ENCODE peak calls at places on chromosome 20, in nine cellular contexts. J is uterus, Q is tibial nerve, R is right lobe of liver, Y is GM12878, D is IMR-90, B is A549, P is prostate gland, N is heart left ventricle. U is an unnamed sample.

GRCh38 chr20:32585519-32586127 is 490 bp upstream of the NOL4L start:
- DNase-seq in N (no peak), Y (peak; percentile 26), J (no peak), B (no peak), P (no peak), D (no peak), Q (no peak), R (no peak), U (no peak)

GRCh38 chr20:52649727-52650126 is 322.4 kb upstream of the TSHZ2 start:
- DNase-seq in D (no peak), Q (no peak), R (no peak), P (no peak), J (no peak), Y (no peak), B (no peak), N (no peak), U (no peak)

GRCh38 chr20:9590189-9590588 is 75.8 kb downstream of the LAMP5 start:
- DNase-seq in J (no peak), Q (no peak), P (no peak), D (peak; percentile 77), Y (no peak), R (no peak), B (no peak), N (no peak), U (no peak)

GRCh38 chr20:61437280-61438206 is 185.5 kb downstream of the CDH4 start:
- DNase-seq in J (no peak), R (no peak), Q (no peak), Y (no peak), D (peak; percentile 90), N (no peak), P (peak; percentile 27), B (no peak), U (no peak)

GRCh38 chr20:51217347-51218045 is 194.6 kb upstream of the KCNG1 start:
- DNase-seq in Y (no peak), R (no peak), P (no peak), B (no peak), J (no peak), D (no peak), Q (no peak), N (no peak), U (no peak)

GRCh38 chr20:1368448-1369199 is 24.2 kb downstream of the FKBP1A start:
- DNase-seq in N (no peak), J (no peak), D (peak; percentile 66), R (no peak), P (no peak), B (no peak), Y (no peak), Q (no peak), U (no peak)

GRCh38 chr20:47956261-47956995 is 171.1 kb upstream of the SULF2 start:
- DNase-seq in P (no peak), Y (no peak), J (peak; percentile 42), N (peak; percentile 59), R (no peak), D (no peak), B (no peak), Q (no peak), U (no peak)

GRCh38 chr20:24981750-24982149 is 10.8 kb downstream of the APMAP start:
- DNase-seq in Y (no peak), P (no peak), J (no peak), Q (no peak), D (no peak), N (no peak), B (no peak), R (peak; percentile 53), U (peak; percentile 44)

GRCh38 chr20:57387463-57387862 is 3.7 kb upstream of the RBM38 start:
- DNase-seq in R (no peak), Y (no peak), J (no peak), B (no peak), N (no peak), Q (no peak), P (no peak), D (no peak), U (no peak)

GRCh38 chr20:57390604-57391438 is at the start of gene RBM38:
- DNase-seq in J (peak; percentile 68), N (peak; percentile 80), D (peak; percentile 49), Y (no peak), B (peak; percentile 66), Q (no peak), R (peak; percentile 78), P (no peak), U (peak; percentile 63)

GRCh38 chr20:57387945-57388351 is 3.2 kb upstream of the RBM38 start:
- DNase-seq in J (no peak), Q (no peak), D (no peak), N (no peak), R (peak; percentile 68), Y (no peak), B (no peak), P (no peak), U (no peak)

GRCh38 chr20:57389695-57390603 is 1.2 kb upstream of the RBM38 start:
- DNase-seq in Q (no peak), B (no peak), R (no peak), N (peak; percentile 40), D (no peak), P (no peak), Y (no peak), J (peak; percentile 23), U (no peak)

DNA sequence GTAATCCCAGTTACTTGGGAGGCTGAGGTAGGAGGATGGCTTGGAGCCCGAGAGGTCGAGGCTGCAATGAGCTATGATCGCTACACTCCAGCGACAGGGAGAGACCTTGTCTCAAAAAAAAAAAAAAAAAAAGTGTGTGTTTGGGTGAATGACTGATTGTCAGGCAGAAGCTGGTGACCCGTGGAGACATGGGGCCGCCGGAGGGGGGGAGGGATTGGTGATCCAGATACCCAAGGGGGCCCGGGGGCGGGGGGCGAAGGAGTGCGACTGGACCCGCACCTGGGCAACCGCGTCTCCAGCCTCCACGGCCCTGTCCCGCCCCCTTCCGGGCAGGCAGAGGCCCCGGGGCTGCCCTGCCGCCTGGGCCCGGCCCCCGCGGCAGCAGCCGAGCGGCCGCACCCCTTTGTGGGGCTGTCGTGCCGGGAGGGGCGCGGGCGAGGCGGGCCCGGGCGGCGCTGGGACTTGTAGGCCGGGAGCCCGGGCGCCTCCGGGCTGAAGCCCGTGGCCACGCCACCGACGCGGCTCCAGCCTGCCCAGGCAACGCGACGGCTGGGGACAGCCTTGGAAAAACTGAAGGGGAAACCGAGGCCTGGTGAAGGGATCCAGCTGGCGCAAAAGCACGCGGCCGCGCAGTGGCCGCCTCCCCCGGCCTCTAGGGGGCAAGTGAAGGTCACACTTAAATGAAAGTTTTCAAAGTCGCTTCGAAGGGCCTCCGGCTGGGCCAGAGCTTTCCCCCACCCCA is 2.1 kb upstream of the RBM38 start:
- DNase-seq in D (peak; percentile 15), Q (peak; percentile 68), J (peak; percentile 76), Y (no peak), N (peak; percentile 84), R (peak; percentile 89), B (no peak), P (peak; percentile 77), U (peak; percentile 80)
- TF ChIP-seq POLR2A in D (no peak), Q (no peak), J (peak; percentile 49), Y (peak; percentile 44), N (peak; percentile 67), R (peak; percentile 46), B (no peak), P (peak; percentile 26), U (peak; percentile 22)

GRCh38 chr20:62818592-62819493 is 2.0 kb downstream of the COL9A3 start:
- DNase-seq in Q (peak; percentile 68), P (no peak), R (no peak), N (peak; percentile 64), B (no peak), Y (no peak), J (no peak), D (peak; percentile 9), U (no peak)

GRCh38 chr20:62816031-62816878 is 595 bp upstream of the COL9A3 start:
- DNase-seq in R (no peak), N (no peak), D (peak; percentile 17), J (no peak), B (no peak), Y (no peak), Q (no peak), P (no peak), U (no peak)

GRCh38 chr20:62817975-62818591 is 1.2 kb downstream of the COL9A3 start:
- DNase-seq in P (no peak), Q (no peak), D (no peak), R (no peak), J (no peak), N (no peak), Y (no peak), B (no peak), U (no peak)

GRCh38 chr20:62815066-62815991 is 1.5 kb upstream of the COL9A3 start:
- DNase-seq in N (no peak), R (no peak), J (no peak), P (no peak), B (no peak), Y (no peak), Q (peak; percentile 52), D (peak; percentile 41), U (no peak)

DNA sequence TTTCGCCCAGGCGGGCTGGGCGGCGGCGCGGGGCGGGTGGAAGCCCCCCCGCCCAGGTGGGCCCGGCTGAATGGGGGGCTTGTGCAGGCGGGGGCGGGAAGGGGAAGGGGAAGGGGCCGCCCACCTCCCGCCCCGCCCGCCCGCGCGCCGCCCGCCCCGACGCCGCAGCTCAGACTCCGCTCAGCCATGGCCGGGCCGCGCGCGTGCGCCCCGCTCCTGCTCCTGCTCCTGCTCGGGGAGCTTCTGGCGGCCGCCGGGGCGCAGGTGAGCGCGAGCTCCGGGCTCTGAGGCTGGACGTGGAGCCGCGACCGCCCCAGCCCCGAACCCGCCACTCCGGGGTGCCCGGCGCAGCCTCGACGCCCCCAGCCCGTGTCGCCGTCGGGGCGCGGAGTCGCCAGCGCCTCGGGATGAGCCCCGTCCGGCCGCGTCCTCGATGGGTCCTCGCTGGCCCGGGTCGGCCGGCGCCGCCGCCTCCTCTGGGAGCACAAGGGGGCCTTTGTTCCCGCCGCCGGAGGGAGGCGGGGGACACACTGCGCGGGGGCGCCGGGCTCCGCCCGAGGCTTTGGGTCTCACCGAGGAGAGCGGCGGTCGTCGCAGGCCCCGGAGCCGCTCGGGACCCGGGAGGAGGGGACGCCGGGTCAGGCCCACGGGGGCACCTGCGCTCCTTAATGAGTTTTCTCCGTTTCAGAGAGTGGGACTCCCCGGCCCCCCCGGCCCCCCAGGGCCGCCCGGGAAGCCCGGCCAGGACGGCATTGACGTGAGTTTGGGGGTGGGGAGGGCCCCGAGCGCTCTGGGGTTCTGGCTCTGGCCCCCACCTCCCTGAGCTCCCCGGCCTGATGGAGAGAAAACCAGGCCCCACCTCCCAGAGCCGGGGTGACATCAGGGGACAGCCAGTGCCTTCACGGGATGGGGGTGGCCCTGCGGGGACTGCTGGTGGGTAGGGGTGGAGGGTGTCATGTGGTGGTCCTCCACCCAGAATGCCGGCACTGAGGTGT is at the start of gene COL9A3:
- DNase-seq in B (no peak), J (no peak), N (no peak), Q (no peak), Y (no peak), D (no peak), P (no peak), R (no peak), U (no peak)
- H3K4me3 ChIP-seq in B (peak within 1 kb of the TSS; percentile 40), J (peak within 1 kb of the TSS; percentile 8), N (peak within 1 kb of the TSS; percentile 50), Q (peak within 1 kb of the TSS; percentile 16), Y (no peak within 1 kb of the TSS), D (peak within 1 kb of the TSS; percentile 18), P (peak within 1 kb of the TSS; percentile 22), R (no peak within 1 kb of the TSS), U (no peak within 1 kb of the TSS)

GRCh38 chr20:36573103-36573797 is at the start of gene TGIF2:
- DNase-seq in N (peak; percentile 89), J (peak; percentile 88), Q (peak; percentile 61), P (peak; percentile 81), Y (peak; percentile 48), R (peak; percentile 87), B (peak; percentile 71), D (peak; percentile 81), U (peak; percentile 86)
- TF ChIP-seq POLR2A in N (peak; percentile 41), J (peak; percentile 71), Q (peak; percentile 29), P (peak; percentile 70), Y (peak; percentile 85), R (peak; percentile 87), B (no peak), D (peak; percentile 61), U (peak; percentile 42)

GRCh38 chr20:4014031-4014474 is 1.3 kb downstream of the RNF24 start:
- DNase-seq in B (peak; percentile 73), R (no peak), Q (no peak), N (no peak), D (peak; percentile 85), J (peak; percentile 28), Y (no peak), P (peak; percentile 93), U (peak; percentile 69)

GRCh38 chr20:4009305-4009704 is 6.1 kb downstream of the RNF24 start:
- DNase-seq in J (no peak), Y (no peak), N (no peak), P (no peak), R (no peak), Q (no peak), B (no peak), D (no peak), U (no peak)

GRCh38 chr20:4011226-4011975 is 4.0 kb downstream of the RNF24 start:
- DNase-seq in J (no peak), B (no peak), R (no peak), Q (no peak), P (no peak), N (no peak), D (peak; percentile 61), Y (no peak), U (no peak)

GRCh38 chr20:4013041-4013440 is 2.3 kb downstream of the RNF24 start:
- DNase-seq in R (no peak), P (no peak), Y (no peak), D (no peak), N (no peak), Q (no peak), B (no peak), J (no peak), U (no peak)

GRCh38 chr20:4012631-4013030 is 2.7 kb downstream of the RNF24 start:
- DNase-seq in N (no peak), B (no peak), D (peak; percentile 94), Y (no peak), Q (no peak), R (no peak), P (no peak), J (no peak), U (no peak)
- H3K4me3 ChIP-seq in N (no peak overlapping the region), B (no peak overlapping the region), D (no peak overlapping the region), Y (no peak overlapping the region), Q (no peak overlapping the region), R (no peak overlapping the region), P (no peak overlapping the region), J (no peak overlapping the region), U (no peak overlapping the region)

U was measured in adrenal gland.